ENCODE peak calls at places on chromosomes 4 and X, in seven cellular contexts. O, H, X, C, N, E and D are unnamed samples.
A peak's percentile ranks its signal among the peaks of the same experiment; 100 is the strongest.

GRCh38 chr4:3317656-3318211 is 24.9 kb downstream of the RGS12 start:
- DNase-seq in X (no peak), E (no peak), H (no peak), C (no peak), O (no peak), N (no peak), D (no peak)

GRCh38 chr4:138890921-138891570 is 124.5 kb upstream of the NOCT start:
- DNase-seq in N (no peak), X (no peak), E (no peak), H (no peak), O (no peak), C (no peak), D (no peak)

GRCh38 chrX:154779261-154779660 is 16.6 kb downstream of the DKC1 start:
- DNase-seq in H (no peak), O (peak; percentile 53), N (no peak), C (no peak), E (no peak), X (no peak), D (no peak)

GRCh38 chr4:68267433-68267944 is 22.0 kb upstream of the TMPRSS11B start:
- DNase-seq in N (no peak), E (no peak), C (no peak), O (peak; percentile 93), X (no peak), H (no peak), D (no peak)

GRCh38 chrX:7154040-7154597 is 6.2 kb upstream of the PUDP start:
- DNase-seq in N (no peak), C (no peak), E (no peak), O (no peak), X (no peak), H (peak; percentile 24), D (no peak)

GRCh38 chr4:173413043-173413442 is 14.1 kb upstream of the SCRG1 start:
- DNase-seq in O (peak; percentile 94), H (no peak), E (no peak), N (no peak), C (no peak), X (no peak), D (peak; percentile 79)

GRCh38 chrX:15606064-15606590 is 5.4 kb upstream of the ACE2 start:
- DNase-seq in E (no peak), H (no peak), X (no peak), C (no peak), N (no peak), O (no peak), D (no peak)

GRCh38 chrX:39848243-39848642 is 249.5 kb downstream of the BCOR start:
- DNase-seq in C (no peak), X (no peak), O (no peak), E (no peak), H (no peak), N (no peak), D (peak; percentile 58)

GRCh38 chr4:103754844-103755243 is 35.1 kb upstream of the TACR3 start:
- DNase-seq in X (no peak), C (no peak), N (no peak), E (no peak), H (no peak), O (no peak), D (peak; percentile 98)

GRCh38 chr4:70670332-70671014 is 4.2 kb upstream of the JCHAIN start:
- DNase-seq in N (no peak), E (no peak), C (no peak), O (no peak), X (no peak), H (no peak), D (peak; percentile 17)

GRCh38 chrX:53188763-53189162 is 36.2 kb downstream of the KDM5C start:
- DNase-seq in E (no peak), X (no peak), H (no peak), C (no peak), N (no peak), O (peak; percentile 23), D (peak; percentile 14)

GRCh38 chr4:178080312-178080711 is 638.1 kb upstream of the AGA start:
- DNase-seq in X (no peak), O (no peak), C (no peak), H (no peak), E (no peak), N (no peak), D (no peak)

GRCh38 chr4:140186651-140187315 is 32.8 kb upstream of the MAML3 start:
- DNase-seq in H (no peak), C (no peak), O (peak; percentile 70), N (no peak), E (no peak), X (peak; percentile 34), D (peak; percentile 89)

GRCh38 chr4:105601406-105601805 is 49.0 kb downstream of the ARHGEF38 start:
- DNase-seq in H (no peak), C (no peak), X (no peak), E (no peak), O (no peak), N (no peak), D (no peak)

GRCh38 chrX:134654398-134655012 is 3.8 kb downstream of the PLAC1 start:
- DNase-seq in E (peak; percentile 22), X (no peak), C (no peak), H (no peak), O (no peak), N (no peak), D (no peak)

GRCh38 chr4:128516568-128516967 is 229.0 kb upstream of the PGRMC2 start:
- DNase-seq in O (peak; percentile 26), H (no peak), E (peak; percentile 29), N (no peak), X (no peak), C (no peak), D (no peak)
- TF ChIP-seq CTCF in O (no peak), H (no peak), E (no peak), N (no peak), X (no peak), C (no peak), D (no peak)

GRCh38 chrX:74234829-74235228 is 69.2 kb upstream of the ZCCHC13 start:
- DNase-seq in H (no peak), O (peak; percentile 31), E (no peak), C (no peak), X (no peak), N (no peak), D (no peak)
- TF ChIP-seq CTCF in H (no peak), O (peak; percentile 18), E (no peak), C (peak; percentile 14), X (no peak), N (no peak), D (no peak)

GRCh38 chr4:89724716-89725115 is 112.2 kb downstream of the SNCA start:
- DNase-seq in O (peak; percentile 73), H (no peak), X (no peak), N (no peak), C (no peak), E (no peak), D (peak; percentile 37)
- TF ChIP-seq CTCF in O (no peak), H (no peak), X (no peak), N (no peak), C (no peak), E (no peak), D (no peak)

GRCh38 chr4:134540588-134540987 is 339.0 kb upstream of the PABPC4L start:
- DNase-seq in H (no peak), X (no peak), E (no peak), C (no peak), N (no peak), O (peak; percentile 2), D (no peak)

GRCh38 chr4:134544303-134544761 is 342.7 kb upstream of the PABPC4L start:
- DNase-seq in C (no peak), X (peak; percentile 23), N (no peak), O (no peak), H (no peak), E (no peak), D (peak; percentile 40)

GRCh38 chr4:134548052-134548628 is 346.6 kb upstream of the PABPC4L start:
- DNase-seq in H (no peak), E (no peak), X (no peak), C (no peak), O (no peak), N (no peak), D (no peak)

GRCh38 chr4:134551348-134551747 is 349.8 kb upstream of the PABPC4L start:
- DNase-seq in E (no peak), N (no peak), O (no peak), C (no peak), H (no peak), X (no peak), D (no peak)

GRCh38 chr4:134546279-134546678 is 344.7 kb upstream of the PABPC4L start:
- DNase-seq in E (no peak), X (no peak), C (no peak), N (no peak), H (no peak), O (no peak), D (no peak)
- TF ChIP-seq CTCF in E (no peak), X (no peak), C (no peak), N (no peak), H (no peak), O (no peak), D (no peak)

GRCh38 chr4:186723207-186724047 is at the start of gene FAT1:
- DNase-seq in O (peak; percentile 88), H (peak; percentile 91), N (peak; percentile 72), X (no peak), C (peak; percentile 58), E (no peak), D (peak; percentile 76)

GRCh38 chr4:186717556-186717955 is 6.1 kb downstream of the FAT1 start:
- DNase-seq in H (no peak), E (no peak), O (no peak), C (no peak), X (no peak), N (no peak), D (peak; percentile 62)

GRCh38 chr4:186724048-186724860 is 598 bp upstream of the FAT1 start:
- DNase-seq in X (no peak), C (peak; percentile 32), N (peak; percentile 40), H (peak; percentile 75), O (peak; percentile 63), E (no peak), D (peak; percentile 55)

GRCh38 chr4:186722856-186723206 is 825 bp downstream of the FAT1 start:
- DNase-seq in X (no peak), N (no peak), E (no peak), O (peak; percentile 56), C (no peak), H (no peak), D (no peak)

DNA sequence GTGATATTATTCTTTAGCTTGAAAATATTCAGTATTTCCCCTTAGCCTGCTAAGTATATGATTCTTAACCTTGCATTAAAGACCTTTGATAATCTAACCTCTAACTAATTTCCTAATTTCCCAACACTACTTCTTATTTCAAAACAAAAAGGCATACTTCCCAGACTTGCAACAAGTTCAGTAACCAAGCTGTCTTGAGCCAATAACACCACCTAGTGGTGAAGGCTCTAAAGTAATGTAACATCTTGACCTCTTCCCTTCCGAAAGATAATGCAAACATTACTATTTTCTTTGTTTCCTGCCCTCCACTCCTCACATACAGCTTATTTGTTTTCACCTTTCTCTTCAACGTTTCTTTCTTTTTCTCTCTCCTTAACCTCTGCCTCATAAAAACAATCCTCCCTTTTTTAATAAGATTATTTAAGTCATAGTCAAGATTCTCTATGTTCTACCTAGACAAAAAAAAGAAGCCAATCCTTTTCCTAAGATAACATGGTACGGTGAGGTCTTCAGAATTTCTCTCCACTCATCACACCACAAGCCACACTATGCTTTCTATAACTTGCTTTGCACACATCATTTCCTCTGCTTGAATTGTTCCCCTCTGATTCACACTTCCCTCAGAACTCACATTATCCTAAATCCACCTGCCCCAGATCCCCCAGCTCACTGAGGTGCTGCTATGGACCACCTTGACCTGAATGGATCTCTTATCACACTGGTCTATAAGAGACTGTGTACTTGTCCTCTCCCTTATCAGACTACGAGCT is 3.5 kb downstream of the FAT1 start:
- DNase-seq in O (peak; percentile 75), N (no peak), E (no peak), H (peak; percentile 64), C (no peak), X (no peak), D (peak; percentile 67)
- TF ChIP-seq CTCF in O (peak; percentile 64), N (peak; percentile 13), E (peak; percentile 29), H (peak; percentile 60), C (peak; percentile 52), X (peak; percentile 74), D (peak; percentile 49)